ENCODE peak calls at places on chromosomes 3 and 15, in four cellular contexts. G is caudate nucleus; R is activated T-cell treated with anti-CD3 and anti-CD28 coated beads, Interleukin-2, amount 50 U/mL, for 4 hours; O is HS-27A. B is an unnamed sample.

GRCh38 chr3:47692158-47692557 is 89.5 kb downstream of the SMARCC1 start:
- DNase-seq in R (no peak), O (no peak), G (no peak), B (no peak)

GRCh38 chr15:88484781-88485246 is 17.3 kb downstream of the MRPS11 start:
- DNase-seq in R (no peak), O (no peak), G (no peak), B (no peak)

GRCh38 chr3:161946443-161946960 is 449.9 kb downstream of the OTOL1 start:
- DNase-seq in O (no peak), R (no peak), G (no peak), B (no peak)

GRCh38 chr3:20878676-20879075 is 692.7 kb upstream of the SGO1 start:
- DNase-seq in G (no peak), O (no peak), R (no peak), B (no peak)

GRCh38 chr3:44454258-44454657 is 23.2 kb downstream of the ZNF445 start:
- DNase-seq in R (no peak), G (no peak), O (no peak), B (no peak)

GRCh38 chr3:52265387-52265786 is 13.1 kb downstream of the WDR82 start:
- DNase-seq in R (no peak), O (no peak), G (no peak), B (no peak)

GRCh38 chr15:72796210-72796514 is 12.6 kb upstream of the ADPGK start:
- DNase-seq in G (no peak), R (no peak), O (no peak), B (peak; percentile 41)

GRCh38 chr3:71658131-71658530 is 67.1 kb downstream of the EIF4E3 start:
- DNase-seq in G (no peak), R (no peak), O (no peak), B (no peak)

GRCh38 chr15:66844747-66845145 is 142.7 kb downstream of the SMAD6 start:
- DNase-seq in O (no peak), R (no peak), G (no peak), B (no peak)

GRCh38 chr3:188296761-188297689 is 143.1 kb downstream of the LPP start:
- DNase-seq in R (no peak), O (no peak), G (no peak), B (peak; percentile 51)

GRCh38 chr15:41966920-41967465 is 5.4 kb downstream of the EHD4 start:
- DNase-seq in R (no peak), G (no peak), O (no peak), B (no peak)

GRCh38 chr3:194439915-194440550 is 41.0 kb upstream of the GP5 start:
- DNase-seq in R (no peak), O (no peak), G (no peak), B (no peak)

GRCh38 chr3:5001135-5001534 is 21.9 kb downstream of the BHLHE40 start:
- DNase-seq in G (no peak), O (no peak), R (no peak), B (no peak)

GRCh38 chr15:76108021-76108723 is 48.4 kb downstream of the TMEM266 start:
- DNase-seq in R (no peak), O (no peak), G (peak; percentile 18), B (no peak)

GRCh38 chr3:38457111-38458003 is 3.7 kb downstream of the ACVR2B start:
- DNase-seq in G (no peak), R (no peak), O (no peak), B (no peak)

GRCh38 chr15:93880358-93880757 is 351.0 kb upstream of the MCTP2 start:
- DNase-seq in G (no peak), R (no peak), O (no peak), B (no peak)

GRCh38 chr3:173109143-173109542 is 31.9 kb downstream of the SPATA16 start:
- DNase-seq in R (no peak), G (no peak), O (no peak), B (no peak)

GRCh38 chr15:96350321-96350720 is 19.8 kb downstream of the NR2F2 start:
- DNase-seq in R (no peak), O (no peak), G (no peak), B (no peak)

GRCh38 chr3:181230258-181230657 is 240.7 kb upstream of the DNAJC19 start:
- DNase-seq in G (no peak), O (no peak), R (no peak), B (no peak)